ENCODE peak calls at places on chromosome 15, in ten cellular contexts. One of them, this sample, is unnamed.

GRCh38 chr15:96560246-96560895 is 229.9 kb downstream of the NR2F2 start:
- DNase-seq in aorta: no peak
- DNase-seq in left lung: no peak
- DNase-seq in pancreas: no peak
- DNase-seq in Panc1: no peak
- DNase-seq in body of pancreas: no peak
- DNase-seq in lung: no peak
- DNase-seq in heart right ventricle: no peak
- DNase-seq in heart left ventricle: no peak
- DNase-seq in psoas muscle: no peak
- DNase-seq in this sample: no peak

GRCh38 chr15:58475573-58476524 is 44.1 kb downstream of the LIPC start:
- DNase-seq in aorta: no peak
- DNase-seq in left lung: no peak
- DNase-seq in pancreas: no peak
- DNase-seq in Panc1: no peak
- DNase-seq in body of pancreas: no peak
- DNase-seq in lung: no peak
- DNase-seq in heart right ventricle: no peak
- DNase-seq in heart left ventricle: peak; percentile 40
- DNase-seq in psoas muscle: peak; percentile 33
- DNase-seq in this sample: no peak

GRCh38 chr15:82046668-82047492 is 1.1 kb upstream of the MEX3B start:
- DNase-seq in aorta: peak; percentile 95
- DNase-seq in left lung: peak; percentile 96
- DNase-seq in pancreas: peak; percentile 89
- DNase-seq in Panc1: peak; percentile 39
- DNase-seq in body of pancreas: peak; percentile 85
- DNase-seq in lung: peak; percentile 87
- DNase-seq in heart right ventricle: peak; percentile 94
- DNase-seq in heart left ventricle: peak; percentile 93
- DNase-seq in psoas muscle: peak; percentile 94
- DNase-seq in this sample: peak; percentile 81

GRCh38 chr15:50127255-50127777 is 8.3 kb upstream of the ATP8B4 start:
- DNase-seq in aorta: no peak
- DNase-seq in left lung: no peak
- DNase-seq in pancreas: no peak
- DNase-seq in Panc1: no peak
- DNase-seq in body of pancreas: no peak
- DNase-seq in lung: no peak
- DNase-seq in heart right ventricle: no peak
- DNase-seq in heart left ventricle: no peak
- DNase-seq in psoas muscle: no peak
- DNase-seq in this sample: no peak

GRCh38 chr15:52180196-52180835 is 10.9 kb downstream of the GNB5 start:
- DNase-seq in aorta: no peak
- DNase-seq in left lung: no peak
- DNase-seq in pancreas: no peak
- DNase-seq in Panc1: no peak
- DNase-seq in body of pancreas: no peak
- DNase-seq in lung: no peak
- DNase-seq in heart right ventricle: no peak
- DNase-seq in heart left ventricle: no peak
- DNase-seq in psoas muscle: no peak
- DNase-seq in this sample: no peak

GRCh38 chr15:50973605-50974004 is 65.1 kb downstream of the AP4E1 start:
- DNase-seq in aorta: no peak
- DNase-seq in left lung: no peak
- DNase-seq in pancreas: no peak
- DNase-seq in Panc1: no peak
- DNase-seq in body of pancreas: no peak
- DNase-seq in lung: no peak
- DNase-seq in heart right ventricle: no peak
- DNase-seq in heart left ventricle: no peak
- DNase-seq in psoas muscle: no peak
- DNase-seq in this sample: no peak

GRCh38 chr15:95498956-95499355 is 831.5 kb upstream of the NR2F2 start:
- DNase-seq in aorta: no peak
- DNase-seq in left lung: no peak
- DNase-seq in pancreas: no peak
- DNase-seq in Panc1: no peak
- DNase-seq in body of pancreas: no peak
- DNase-seq in lung: no peak
- DNase-seq in heart right ventricle: no peak
- DNase-seq in heart left ventricle: no peak
- DNase-seq in psoas muscle: no peak
- DNase-seq in this sample: no peak

GRCh38 chr15:92116320-92116719 is 262.8 kb downstream of the SLCO3A1 start:
- DNase-seq in aorta: no peak
- DNase-seq in left lung: no peak
- DNase-seq in pancreas: no peak
- DNase-seq in Panc1: no peak
- DNase-seq in body of pancreas: no peak
- DNase-seq in lung: no peak
- DNase-seq in heart right ventricle: no peak
- DNase-seq in heart left ventricle: no peak
- DNase-seq in psoas muscle: no peak
- DNase-seq in this sample: no peak

GRCh38 chr15:65306551-65306950 is 2.1 kb downstream of the RNU5B-1 start:
- DNase-seq in aorta: no peak
- DNase-seq in left lung: no peak
- DNase-seq in pancreas: no peak
- DNase-seq in Panc1: no peak
- DNase-seq in body of pancreas: no peak
- DNase-seq in lung: no peak
- DNase-seq in heart right ventricle: no peak
- DNase-seq in heart left ventricle: no peak
- DNase-seq in psoas muscle: no peak
- DNase-seq in this sample: no peak

GRCh38 chr15:58574612-58575011 is 142.8 kb downstream of the LIPC start:
- DNase-seq in aorta: no peak
- DNase-seq in left lung: no peak
- DNase-seq in pancreas: no peak
- DNase-seq in Panc1: no peak
- DNase-seq in body of pancreas: no peak
- DNase-seq in lung: no peak
- DNase-seq in heart right ventricle: no peak
- DNase-seq in heart left ventricle: no peak
- DNase-seq in psoas muscle: no peak
- DNase-seq in this sample: no peak

GRCh38 chr15:77144492-77145070 is 73.7 kb upstream of the TSPAN3 start:
- DNase-seq in aorta: no peak
- DNase-seq in left lung: no peak
- DNase-seq in pancreas: no peak
- DNase-seq in Panc1: no peak
- DNase-seq in body of pancreas: no peak
- DNase-seq in lung: no peak
- DNase-seq in heart right ventricle: no peak
- DNase-seq in heart left ventricle: no peak
- DNase-seq in psoas muscle: no peak
- DNase-seq in this sample: no peak

GRCh38 chr15:77143606-77144005 is 72.7 kb upstream of the TSPAN3 start:
- DNase-seq in aorta: no peak
- DNase-seq in left lung: no peak
- DNase-seq in pancreas: no peak
- DNase-seq in Panc1: no peak
- DNase-seq in body of pancreas: no peak
- DNase-seq in lung: no peak
- DNase-seq in heart right ventricle: no peak
- DNase-seq in heart left ventricle: no peak
- DNase-seq in psoas muscle: no peak
- DNase-seq in this sample: no peak

GRCh38 chr15:77145370-77145769 is 74.5 kb upstream of the TSPAN3 start:
- DNase-seq in aorta: no peak
- DNase-seq in left lung: no peak
- DNase-seq in pancreas: no peak
- DNase-seq in Panc1: no peak
- DNase-seq in body of pancreas: no peak
- DNase-seq in lung: no peak
- DNase-seq in heart right ventricle: no peak
- DNase-seq in heart left ventricle: no peak
- DNase-seq in psoas muscle: no peak
- DNase-seq in this sample: no peak

GRCh38 chr15:77144028-77144427 is 73.1 kb upstream of the TSPAN3 start:
- DNase-seq in aorta: no peak
- DNase-seq in left lung: no peak
- DNase-seq in pancreas: no peak
- DNase-seq in Panc1: no peak
- DNase-seq in body of pancreas: no peak
- DNase-seq in lung: no peak
- DNase-seq in heart right ventricle: no peak
- DNase-seq in heart left ventricle: no peak
- DNase-seq in psoas muscle: no peak
- DNase-seq in this sample: no peak

GRCh38 chr15:77143191-77143590 is 72.3 kb upstream of the TSPAN3 start:
- DNase-seq in aorta: no peak
- DNase-seq in left lung: no peak
- DNase-seq in pancreas: no peak
- DNase-seq in Panc1: no peak
- DNase-seq in body of pancreas: no peak
- DNase-seq in lung: no peak
- DNase-seq in heart right ventricle: no peak
- DNase-seq in heart left ventricle: no peak
- DNase-seq in psoas muscle: no peak
- DNase-seq in this sample: no peak
- H3K4me1 ChIP-seq in aorta: peaks cover 4% of the 10 kb centered on the region
- H3K4me1 ChIP-seq in left lung: no peaks in the 10 kb centered on the region
- H3K4me1 ChIP-seq in pancreas: peaks cover 23% of the 10 kb centered on the region
- H3K4me1 ChIP-seq in Panc1: no peaks in the 10 kb centered on the region
- H3K4me1 ChIP-seq in body of pancreas: peaks cover 23% of the 10 kb centered on the region
- H3K4me1 ChIP-seq in lung: no peaks in the 10 kb centered on the region
- H3K4me1 ChIP-seq in heart right ventricle: peaks cover 6% of the 10 kb centered on the region
- H3K4me1 ChIP-seq in heart left ventricle: peaks cover 38% of the 10 kb centered on the region
- H3K4me1 ChIP-seq in psoas muscle: no peaks in the 10 kb centered on the region
- H3K4me1 ChIP-seq in this sample: peaks cover 25% of the 10 kb centered on the region

DNA sequence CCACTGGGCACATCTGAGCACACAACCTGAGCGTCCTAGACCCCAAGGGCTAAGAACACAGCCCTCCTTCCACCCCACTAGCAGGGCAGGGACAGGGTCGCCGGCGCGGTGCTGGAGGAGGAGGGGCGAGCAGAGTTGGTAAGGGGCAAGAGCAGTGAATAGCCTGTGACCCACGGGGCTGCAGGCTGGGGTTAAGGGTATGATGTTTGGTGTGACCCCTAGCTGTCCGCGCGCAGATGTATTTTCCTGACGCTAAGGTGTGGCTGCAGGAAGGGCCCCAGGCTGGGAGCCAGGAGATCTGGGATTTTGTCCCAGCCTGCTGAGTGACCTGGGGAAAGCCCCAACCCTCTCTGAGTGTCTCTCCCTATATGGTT is 1.3 kb upstream of the C15orf39 start:
- DNase-seq in aorta: no peak
- DNase-seq in left lung: no peak
- DNase-seq in pancreas: no peak
- DNase-seq in Panc1: no peak
- DNase-seq in body of pancreas: no peak
- DNase-seq in lung: no peak
- DNase-seq in heart right ventricle: no peak
- DNase-seq in heart left ventricle: no peak
- DNase-seq in psoas muscle: no peak
- DNase-seq in this sample: no peak
- H3K27me3 ChIP-seq in aorta: no peaks in the 10 kb centered on the region
- H3K27me3 ChIP-seq in left lung: peaks cover 7% of the 10 kb centered on the region
- H3K27me3 ChIP-seq in pancreas: no peaks in the 10 kb centered on the region
- H3K27me3 ChIP-seq in Panc1: no peaks in the 10 kb centered on the region
- H3K27me3 ChIP-seq in body of pancreas: no peaks in the 10 kb centered on the region
- H3K27me3 ChIP-seq in lung: no peaks in the 10 kb centered on the region
- H3K27me3 ChIP-seq in heart right ventricle: peaks cover 5% of the 10 kb centered on the region
- H3K27me3 ChIP-seq in heart left ventricle: no peaks in the 10 kb centered on the region
- H3K27me3 ChIP-seq in psoas muscle: no peaks in the 10 kb centered on the region
- H3K27me3 ChIP-seq in this sample: no peaks in the 10 kb centered on the region

GRCh38 chr15:32117122-32117521 is 86.8 kb downstream of the CHRNA7 start:
- DNase-seq in aorta: no peak
- DNase-seq in left lung: no peak
- DNase-seq in pancreas: no peak
- DNase-seq in Panc1: no peak
- DNase-seq in body of pancreas: no peak
- DNase-seq in lung: no peak
- DNase-seq in heart right ventricle: no peak
- DNase-seq in heart left ventricle: no peak
- DNase-seq in psoas muscle: no peak
- DNase-seq in this sample: no peak

GRCh38 chr15:32122013-32122412 is 91.7 kb downstream of the CHRNA7 start:
- DNase-seq in aorta: no peak
- DNase-seq in left lung: no peak
- DNase-seq in pancreas: no peak
- DNase-seq in Panc1: no peak
- DNase-seq in body of pancreas: no peak
- DNase-seq in lung: no peak
- DNase-seq in heart right ventricle: no peak
- DNase-seq in heart left ventricle: no peak
- DNase-seq in psoas muscle: no peak
- DNase-seq in this sample: no peak

GRCh38 chr15:32120577-32121465 is 90.5 kb downstream of the CHRNA7 start:
- DNase-seq in aorta: no peak
- DNase-seq in left lung: no peak
- DNase-seq in pancreas: no peak
- DNase-seq in Panc1: no peak
- DNase-seq in body of pancreas: no peak
- DNase-seq in lung: no peak
- DNase-seq in heart right ventricle: no peak
- DNase-seq in heart left ventricle: no peak
- DNase-seq in psoas muscle: no peak
- DNase-seq in this sample: no peak

GRCh38 chr15:32119286-32119685 is 89.0 kb downstream of the CHRNA7 start:
- DNase-seq in aorta: no peak
- DNase-seq in left lung: no peak
- DNase-seq in pancreas: no peak
- DNase-seq in Panc1: no peak
- DNase-seq in body of pancreas: no peak
- DNase-seq in lung: no peak
- DNase-seq in heart right ventricle: no peak
- DNase-seq in heart left ventricle: no peak
- DNase-seq in psoas muscle: no peak
- DNase-seq in this sample: no peak

GRCh38 chr15:32119694-32120330 is 89.5 kb downstream of the CHRNA7 start:
- DNase-seq in aorta: no peak
- DNase-seq in left lung: no peak
- DNase-seq in pancreas: no peak
- DNase-seq in Panc1: no peak
- DNase-seq in body of pancreas: no peak
- DNase-seq in lung: no peak
- DNase-seq in heart right ventricle: no peak
- DNase-seq in heart left ventricle: no peak
- DNase-seq in psoas muscle: no peak
- DNase-seq in this sample: no peak
- H3K4me1 ChIP-seq in aorta: no peaks in the 10 kb centered on the region
- H3K4me1 ChIP-seq in left lung: no peaks in the 10 kb centered on the region
- H3K4me1 ChIP-seq in pancreas: peaks cover 7% of the 10 kb centered on the region
- H3K4me1 ChIP-seq in Panc1: no peaks in the 10 kb centered on the region
- H3K4me1 ChIP-seq in body of pancreas: peaks cover 32% of the 10 kb centered on the region
- H3K4me1 ChIP-seq in lung: no peaks in the 10 kb centered on the region
- H3K4me1 ChIP-seq in heart right ventricle: no peaks in the 10 kb centered on the region
- H3K4me1 ChIP-seq in heart left ventricle: no peaks in the 10 kb centered on the region
- H3K4me1 ChIP-seq in psoas muscle: no peaks in the 10 kb centered on the region
- H3K4me1 ChIP-seq in this sample: no peaks in the 10 kb centered on the region

DNA sequence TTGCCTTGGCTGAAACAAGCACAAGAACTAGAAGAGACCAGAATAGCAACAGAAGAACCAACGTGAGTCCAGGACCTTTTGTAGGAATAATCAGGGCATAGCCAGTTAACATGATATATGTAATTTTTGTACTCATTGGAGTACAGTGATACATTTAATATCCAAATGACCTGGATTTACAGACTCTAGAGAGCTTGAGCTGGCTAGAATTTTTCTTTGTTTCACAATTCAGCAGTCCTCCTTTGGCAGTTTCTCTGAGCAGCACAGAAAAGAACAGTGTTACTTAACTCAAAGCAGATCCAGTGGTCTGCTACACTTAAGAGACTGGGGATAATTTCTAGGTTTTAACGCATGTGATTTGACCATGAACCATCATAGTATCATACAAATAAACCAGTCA is 245.7 kb downstream of the ADAMTSL3 start:
- DNase-seq in aorta: no peak
- DNase-seq in left lung: no peak
- DNase-seq in pancreas: no peak
- DNase-seq in Panc1: no peak
- DNase-seq in body of pancreas: no peak
- DNase-seq in lung: no peak
- DNase-seq in heart right ventricle: no peak
- DNase-seq in heart left ventricle: no peak
- DNase-seq in psoas muscle: no peak
- DNase-seq in this sample: no peak
- H3K27me3 ChIP-seq in aorta: no peaks in the 10 kb centered on the region
- H3K27me3 ChIP-seq in left lung: no peaks in the 10 kb centered on the region
- H3K27me3 ChIP-seq in pancreas: no peaks in the 10 kb centered on the region
- H3K27me3 ChIP-seq in Panc1: no peaks in the 10 kb centered on the region
- H3K27me3 ChIP-seq in body of pancreas: no peaks in the 10 kb centered on the region
- H3K27me3 ChIP-seq in lung: no peaks in the 10 kb centered on the region
- H3K27me3 ChIP-seq in heart right ventricle: no peaks in the 10 kb centered on the region
- H3K27me3 ChIP-seq in heart left ventricle: no peaks in the 10 kb centered on the region
- H3K27me3 ChIP-seq in psoas muscle: no peaks in the 10 kb centered on the region
- H3K27me3 ChIP-seq in this sample: no peaks in the 10 kb centered on the region